ENCODE peak calls at places on chromosomes 6 and 20, in nine cellular contexts. One of them, this sample, is unnamed.

GRCh38 chr20:2932497-2932896 is 59.2 kb downstream of the PTPRA start:
- DNase-seq in CD4-positive, alpha-beta T cell: no peak
- DNase-seq in gastrocnemius medialis: no peak
- DNase-seq in A549: no peak
- DNase-seq in BJ: no peak
- DNase-seq in neural progenitor cell: no peak
- DNase-seq in ovary: no peak
- DNase-seq in sigmoid colon: no peak
- DNase-seq in choroid plexus epithelial cell: peak; percentile 13
- DNase-seq in this sample: no peak

GRCh38 chr20:32893878-32894483 is 35.3 kb downstream of the EFCAB8 start:
- DNase-seq in CD4-positive, alpha-beta T cell: no peak
- DNase-seq in gastrocnemius medialis: no peak
- DNase-seq in A549: peak; percentile 41
- DNase-seq in BJ: no peak
- DNase-seq in neural progenitor cell: peak; percentile 75
- DNase-seq in ovary: no peak
- DNase-seq in sigmoid colon: no peak
- DNase-seq in choroid plexus epithelial cell: peak; percentile 63
- DNase-seq in this sample: peak; percentile 31

GRCh38 chr20:56995635-56996075 is 270.8 kb downstream of the BMP7 start:
- DNase-seq in CD4-positive, alpha-beta T cell: no peak
- DNase-seq in gastrocnemius medialis: no peak
- DNase-seq in A549: peak; percentile 45
- DNase-seq in BJ: no peak
- DNase-seq in neural progenitor cell: peak; percentile 73
- DNase-seq in ovary: no peak
- DNase-seq in sigmoid colon: no peak
- DNase-seq in choroid plexus epithelial cell: peak; percentile 41
- DNase-seq in this sample: peak; percentile 34

GRCh38 chr20:47360489-47361267 is 4.2 kb upstream of the ZMYND8 start:
- DNase-seq in CD4-positive, alpha-beta T cell: no peak
- DNase-seq in gastrocnemius medialis: peak; percentile 88
- DNase-seq in A549: peak; percentile 51
- DNase-seq in BJ: peak; percentile 62
- DNase-seq in neural progenitor cell: peak; percentile 94
- DNase-seq in ovary: peak; percentile 88
- DNase-seq in sigmoid colon: peak; percentile 96
- DNase-seq in choroid plexus epithelial cell: peak; percentile 98
- DNase-seq in this sample: peak; percentile 98

GRCh38 chr6:77034161-77034560 is 429.1 kb downstream of the HTR1B start:
- DNase-seq in CD4-positive, alpha-beta T cell: no peak
- DNase-seq in gastrocnemius medialis: no peak
- DNase-seq in A549: no peak
- DNase-seq in BJ: peak; percentile 83
- DNase-seq in neural progenitor cell: peak; percentile 39
- DNase-seq in ovary: no peak
- DNase-seq in sigmoid colon: no peak
- DNase-seq in choroid plexus epithelial cell: peak; percentile 98
- DNase-seq in this sample: peak; percentile 37

GRCh38 chr6:139156571-139156970 is 21.7 kb downstream of the HECA start:
- DNase-seq in CD4-positive, alpha-beta T cell: no peak
- DNase-seq in gastrocnemius medialis: no peak
- DNase-seq in A549: no peak
- DNase-seq in BJ: no peak
- DNase-seq in neural progenitor cell: no peak
- DNase-seq in ovary: no peak
- DNase-seq in sigmoid colon: no peak
- DNase-seq in choroid plexus epithelial cell: no peak
- DNase-seq in this sample: no peak

GRCh38 chr6:166839569-166839968 is 116.8 kb downstream of the RNASET2 start:
- DNase-seq in CD4-positive, alpha-beta T cell: no peak
- DNase-seq in gastrocnemius medialis: no peak
- DNase-seq in A549: no peak
- DNase-seq in BJ: no peak
- DNase-seq in neural progenitor cell: no peak
- DNase-seq in ovary: no peak
- DNase-seq in sigmoid colon: no peak
- DNase-seq in choroid plexus epithelial cell: no peak
- DNase-seq in this sample: no peak

GRCh38 chr6:14360565-14360964 is 243.0 kb downstream of the CD83 start:
- DNase-seq in CD4-positive, alpha-beta T cell: no peak
- DNase-seq in gastrocnemius medialis: no peak
- DNase-seq in A549: no peak
- DNase-seq in BJ: no peak
- DNase-seq in neural progenitor cell: no peak
- DNase-seq in ovary: no peak
- DNase-seq in sigmoid colon: no peak
- DNase-seq in choroid plexus epithelial cell: no peak
- DNase-seq in this sample: no peak

DNA sequence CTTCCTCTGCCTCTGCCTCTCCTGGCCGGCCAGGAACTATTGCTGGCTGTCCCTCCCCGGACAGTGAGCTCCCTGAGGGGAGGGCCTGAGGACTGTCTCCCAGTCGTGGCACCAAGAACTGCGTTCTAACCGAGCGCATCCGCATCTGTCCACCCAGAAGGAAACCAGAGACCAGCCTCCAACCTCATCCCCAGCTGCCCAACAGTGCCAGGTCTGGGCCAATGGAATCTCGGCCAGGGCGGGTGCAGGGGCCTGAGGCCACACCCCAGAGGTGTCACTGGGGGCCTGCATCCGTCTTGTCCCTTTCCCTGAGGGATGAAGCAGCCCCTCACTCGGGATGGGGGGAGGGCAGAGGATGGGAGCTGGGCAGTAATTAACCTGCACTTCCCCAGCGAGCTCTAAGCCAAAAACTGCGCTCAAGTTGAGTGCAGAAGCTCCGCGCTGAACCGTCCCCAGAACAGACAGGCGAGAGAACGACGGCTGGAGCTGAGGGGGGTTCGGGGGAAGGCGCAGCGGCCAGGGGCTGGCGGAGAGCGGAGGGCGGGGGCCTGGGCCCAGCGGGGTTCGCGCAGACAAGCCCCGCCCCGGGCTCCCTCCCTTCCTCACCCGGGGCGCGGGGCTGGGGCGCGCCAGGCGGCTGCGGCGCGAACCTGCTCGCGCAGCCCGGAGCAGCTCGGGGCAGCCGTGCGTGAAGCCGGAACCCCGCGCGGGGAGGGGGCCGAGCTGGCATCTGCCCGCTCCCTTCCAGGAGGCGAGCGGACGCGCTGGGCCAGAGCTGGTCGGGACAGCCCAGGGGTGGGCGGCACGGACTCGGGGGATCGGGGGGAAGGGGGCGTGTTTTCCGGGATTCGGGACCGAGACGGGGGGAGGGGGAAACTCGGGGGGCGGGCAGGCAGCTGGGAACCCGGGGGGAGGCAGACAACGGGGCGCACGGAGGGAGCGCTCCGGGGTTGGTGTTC is 1.4 kb downstream of the TFEB start:
- DNase-seq in CD4-positive, alpha-beta T cell: peak; percentile 61
- DNase-seq in gastrocnemius medialis: peak; percentile 85
- DNase-seq in A549: peak; percentile 85
- DNase-seq in BJ: no peak
- DNase-seq in neural progenitor cell: peak; percentile 87
- DNase-seq in ovary: peak; percentile 76
- DNase-seq in sigmoid colon: peak; percentile 89
- DNase-seq in choroid plexus epithelial cell: peak; percentile 83
- DNase-seq in this sample: peak; percentile 76
- TF ChIP-seq CTCF in CD4-positive, alpha-beta T cell: no peak
- TF ChIP-seq CTCF in gastrocnemius medialis: no peak
- TF ChIP-seq CTCF in A549: no peak
- TF ChIP-seq CTCF in BJ: no peak
- TF ChIP-seq CTCF in neural progenitor cell: no peak
- TF ChIP-seq CTCF in ovary: no peak
- TF ChIP-seq CTCF in sigmoid colon: no peak
- TF ChIP-seq CTCF in choroid plexus epithelial cell: no peak
- TF ChIP-seq CTCF in this sample: no peak

GRCh38 chr6:125099211-125100017 is 54.2 kb upstream of the TPD52L1 start:
- DNase-seq in CD4-positive, alpha-beta T cell: peak; percentile 2
- DNase-seq in gastrocnemius medialis: no peak
- DNase-seq in A549: peak; percentile 71
- DNase-seq in BJ: no peak
- DNase-seq in neural progenitor cell: peak; percentile 72
- DNase-seq in ovary: peak; percentile 61
- DNase-seq in sigmoid colon: peak; percentile 87
- DNase-seq in choroid plexus epithelial cell: peak; percentile 54
- DNase-seq in this sample: peak; percentile 59

GRCh38 chr6:125101656-125102055 is 51.9 kb upstream of the TPD52L1 start:
- DNase-seq in CD4-positive, alpha-beta T cell: no peak
- DNase-seq in gastrocnemius medialis: no peak
- DNase-seq in A549: no peak
- DNase-seq in BJ: no peak
- DNase-seq in neural progenitor cell: no peak
- DNase-seq in ovary: no peak
- DNase-seq in sigmoid colon: no peak
- DNase-seq in choroid plexus epithelial cell: no peak
- DNase-seq in this sample: no peak

GRCh38 chr6:125100018-125100652 is 53.4 kb upstream of the TPD52L1 start:
- DNase-seq in CD4-positive, alpha-beta T cell: no peak
- DNase-seq in gastrocnemius medialis: no peak
- DNase-seq in A549: no peak
- DNase-seq in BJ: no peak
- DNase-seq in neural progenitor cell: no peak
- DNase-seq in ovary: no peak
- DNase-seq in sigmoid colon: no peak
- DNase-seq in choroid plexus epithelial cell: no peak
- DNase-seq in this sample: no peak

GRCh38 chr6:125102411-125102810 is 51.2 kb upstream of the TPD52L1 start:
- DNase-seq in CD4-positive, alpha-beta T cell: no peak
- DNase-seq in gastrocnemius medialis: no peak
- DNase-seq in A549: no peak
- DNase-seq in BJ: no peak
- DNase-seq in neural progenitor cell: no peak
- DNase-seq in ovary: no peak
- DNase-seq in sigmoid colon: no peak
- DNase-seq in choroid plexus epithelial cell: no peak
- DNase-seq in this sample: no peak

GRCh38 chr6:125101128-125101527 is 52.4 kb upstream of the TPD52L1 start:
- DNase-seq in CD4-positive, alpha-beta T cell: no peak
- DNase-seq in gastrocnemius medialis: no peak
- DNase-seq in A549: no peak
- DNase-seq in BJ: no peak
- DNase-seq in neural progenitor cell: no peak
- DNase-seq in ovary: no peak
- DNase-seq in sigmoid colon: no peak
- DNase-seq in choroid plexus epithelial cell: no peak
- DNase-seq in this sample: no peak
- TF ChIP-seq CTCF in CD4-positive, alpha-beta T cell: no peak
- TF ChIP-seq CTCF in gastrocnemius medialis: no peak
- TF ChIP-seq CTCF in A549: no peak
- TF ChIP-seq CTCF in BJ: no peak
- TF ChIP-seq CTCF in neural progenitor cell: no peak
- TF ChIP-seq CTCF in ovary: no peak
- TF ChIP-seq CTCF in sigmoid colon: no peak
- TF ChIP-seq CTCF in choroid plexus epithelial cell: no peak
- TF ChIP-seq CTCF in this sample: no peak

DNA sequence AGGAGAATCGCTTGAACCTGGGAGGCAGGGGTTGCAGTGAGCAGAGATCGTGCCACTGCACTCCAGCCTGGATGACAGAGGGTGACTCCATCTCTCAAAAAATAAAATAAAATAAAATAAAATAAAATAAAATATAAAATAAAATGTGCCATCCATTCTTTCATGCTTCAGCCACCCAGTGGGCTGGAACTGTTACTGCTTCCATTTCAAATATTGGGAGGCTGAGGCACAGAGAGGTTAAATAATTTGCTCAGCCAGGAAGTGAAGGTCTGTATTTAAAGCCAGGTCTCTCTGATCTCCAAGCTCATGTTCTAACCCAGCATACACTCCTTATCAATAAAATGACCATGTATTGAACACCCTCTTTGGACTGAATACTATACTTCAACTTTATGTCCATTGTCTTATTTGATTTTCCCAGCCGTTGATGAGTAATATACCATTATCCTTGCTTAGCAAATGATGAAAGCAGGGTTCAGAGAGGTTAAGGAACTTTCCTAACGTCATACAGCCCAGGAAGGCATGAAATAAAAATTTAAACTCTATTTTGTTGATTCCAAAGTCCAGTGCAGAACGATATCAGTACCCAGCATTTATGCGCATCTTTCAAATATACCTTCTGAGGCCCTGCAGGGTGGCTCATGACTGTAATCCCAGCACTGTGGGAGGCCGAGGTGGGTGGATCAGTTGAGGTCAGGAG is 25.8 kb upstream of the SLC9A8 start:
- DNase-seq in CD4-positive, alpha-beta T cell: no peak
- DNase-seq in gastrocnemius medialis: no peak
- DNase-seq in A549: no peak
- DNase-seq in BJ: no peak
- DNase-seq in neural progenitor cell: no peak
- DNase-seq in ovary: no peak
- DNase-seq in sigmoid colon: no peak
- DNase-seq in choroid plexus epithelial cell: peak; percentile 49
- DNase-seq in this sample: no peak
- TF ChIP-seq CTCF in CD4-positive, alpha-beta T cell: no peak
- TF ChIP-seq CTCF in gastrocnemius medialis: no peak
- TF ChIP-seq CTCF in A549: peak; percentile 30
- TF ChIP-seq CTCF in BJ: peak; percentile 29
- TF ChIP-seq CTCF in neural progenitor cell: peak; percentile 11
- TF ChIP-seq CTCF in ovary: no peak
- TF ChIP-seq CTCF in sigmoid colon: no peak
- TF ChIP-seq CTCF in choroid plexus epithelial cell: peak; percentile 63
- TF ChIP-seq CTCF in this sample: no peak

GRCh38 chr6:144580039-144580438 is 294.9 kb downstream of the UTRN start:
- DNase-seq in CD4-positive, alpha-beta T cell: no peak
- DNase-seq in gastrocnemius medialis: no peak
- DNase-seq in A549: no peak
- DNase-seq in BJ: no peak
- DNase-seq in neural progenitor cell: no peak
- DNase-seq in ovary: no peak
- DNase-seq in sigmoid colon: no peak
- DNase-seq in choroid plexus epithelial cell: no peak
- DNase-seq in this sample: no peak

GRCh38 chr6:144574796-144575195 is 289.7 kb downstream of the UTRN start:
- DNase-seq in CD4-positive, alpha-beta T cell: no peak
- DNase-seq in gastrocnemius medialis: no peak
- DNase-seq in A549: no peak
- DNase-seq in BJ: no peak
- DNase-seq in neural progenitor cell: no peak
- DNase-seq in ovary: no peak
- DNase-seq in sigmoid colon: no peak
- DNase-seq in choroid plexus epithelial cell: no peak
- DNase-seq in this sample: no peak

GRCh38 chr6:144575327-144575726 is 290.2 kb downstream of the UTRN start:
- DNase-seq in CD4-positive, alpha-beta T cell: no peak
- DNase-seq in gastrocnemius medialis: no peak
- DNase-seq in A549: no peak
- DNase-seq in BJ: no peak
- DNase-seq in neural progenitor cell: no peak
- DNase-seq in ovary: no peak
- DNase-seq in sigmoid colon: no peak
- DNase-seq in choroid plexus epithelial cell: no peak
- DNase-seq in this sample: no peak

GRCh38 chr6:144578385-144579350 is 293.5 kb downstream of the UTRN start:
- DNase-seq in CD4-positive, alpha-beta T cell: no peak
- DNase-seq in gastrocnemius medialis: no peak
- DNase-seq in A549: no peak
- DNase-seq in BJ: peak; percentile 35
- DNase-seq in neural progenitor cell: no peak
- DNase-seq in ovary: no peak
- DNase-seq in sigmoid colon: no peak
- DNase-seq in choroid plexus epithelial cell: no peak
- DNase-seq in this sample: peak; percentile 5

DNA sequence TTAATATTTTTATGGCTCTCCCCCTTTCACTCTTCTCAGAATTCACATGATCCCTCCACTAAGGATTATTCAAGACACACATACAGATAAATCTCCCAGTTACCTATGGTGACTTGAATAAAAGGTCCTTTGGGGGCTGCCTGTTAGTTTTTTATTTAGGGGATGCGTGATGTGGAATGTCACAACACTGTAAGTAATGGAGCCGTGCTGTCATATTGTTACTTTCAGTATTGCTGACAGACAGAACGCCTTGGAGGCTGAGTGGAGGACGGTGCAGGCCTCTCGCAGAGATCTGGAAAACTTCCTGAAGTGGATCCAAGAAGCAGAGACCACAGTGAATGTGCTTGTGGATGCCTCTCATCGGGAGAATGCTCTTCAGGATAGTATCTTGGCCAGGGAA is 291.7 kb downstream of the UTRN start:
- DNase-seq in CD4-positive, alpha-beta T cell: no peak
- DNase-seq in gastrocnemius medialis: no peak
- DNase-seq in A549: no peak
- DNase-seq in BJ: no peak
- DNase-seq in neural progenitor cell: no peak
- DNase-seq in ovary: no peak
- DNase-seq in sigmoid colon: no peak
- DNase-seq in choroid plexus epithelial cell: no peak
- DNase-seq in this sample: no peak
- TF ChIP-seq CTCF in CD4-positive, alpha-beta T cell: no peak
- TF ChIP-seq CTCF in gastrocnemius medialis: no peak
- TF ChIP-seq CTCF in A549: no peak
- TF ChIP-seq CTCF in BJ: no peak
- TF ChIP-seq CTCF in neural progenitor cell: no peak
- TF ChIP-seq CTCF in ovary: no peak
- TF ChIP-seq CTCF in sigmoid colon: no peak
- TF ChIP-seq CTCF in choroid plexus epithelial cell: no peak
- TF ChIP-seq CTCF in this sample: no peak